ENCODE peak calls at places on chromosome 7, in five cellular contexts. N, Q, A, F and I are unnamed samples.

GRCh38 chr7:102973096-102973802 is 60.4 kb downstream of the LRRC17 start:
- DNase-seq in F (no peak), N (no peak), A (no peak), Q (no peak), I (no peak)

GRCh38 chr7:133056370-133057238 is 25.3 kb downstream of the CHCHD3 start:
- DNase-seq in N (no peak), Q (no peak), A (no peak), F (no peak), I (no peak)

GRCh38 chr7:92260248-92260781 is 14.5 kb downstream of the ANKIB1 start:
- DNase-seq in Q (no peak), F (no peak), A (no peak), N (peak; percentile 90), I (no peak)

GRCh38 chr7:1287629-1288225 is 55.1 kb downstream of the UNCX start:
- DNase-seq in Q (no peak), F (no peak), A (no peak), N (no peak), I (no peak)

GRCh38 chr7:29989257-29989995 is at the start of gene SCRN1:
- DNase-seq in Q (no peak), A (peak; percentile 13), N (peak; percentile 25), F (peak; percentile 55), I (no peak)

GRCh38 chr7:16627236-16627635 is 18.3 kb downstream of the ANKMY2 start:
- DNase-seq in A (no peak), N (peak; percentile 36), Q (no peak), F (no peak), I (peak; percentile 39)

GRCh38 chr7:100515072-100515532 is 23.9 kb upstream of the AGFG2 start:
- DNase-seq in F (no peak), A (no peak), N (peak; percentile 29), Q (no peak), I (no peak)

GRCh38 chr7:121748546-121748945 is 124.4 kb upstream of the PTPRZ1 start:
- DNase-seq in A (no peak), F (no peak), Q (no peak), N (no peak), I (no peak)

GRCh38 chr7:2518737-2519118 is 846 bp upstream of the LFNG start:
- DNase-seq in N (no peak), F (no peak), A (no peak), Q (no peak), I (no peak)

GRCh38 chr7:100951888-100952560 is 2.7 kb downstream of the MUC3A start:
- DNase-seq in Q (no peak), N (no peak), A (no peak), F (no peak), I (no peak)

DNA sequence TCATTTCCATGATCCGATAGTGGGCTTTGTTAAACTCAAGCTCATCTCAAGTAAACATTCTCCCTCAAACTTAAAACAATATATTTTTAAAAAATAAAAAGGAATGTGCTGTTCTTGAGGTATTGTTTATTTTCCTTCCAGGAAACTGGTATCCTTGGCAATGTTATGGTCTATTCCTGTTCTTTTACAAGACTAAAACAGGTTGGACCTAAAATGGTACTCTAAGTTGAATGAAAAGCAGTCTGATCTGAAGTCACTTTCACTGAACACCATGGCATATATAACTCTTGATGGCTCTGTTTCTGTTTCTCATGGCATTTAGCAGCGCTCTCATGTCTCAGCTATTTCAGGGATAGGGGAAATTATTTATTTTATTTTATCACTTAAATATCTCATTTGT is 70.1 kb downstream of the PODXL start:
- DNase-seq in Q (no peak), N (no peak), A (no peak), F (no peak), I (no peak)
- H3K4me3 ChIP-seq in Q (no peak overlapping the region), N (no peak overlapping the region), A (no peak overlapping the region), F (no peak overlapping the region), I (no peak overlapping the region)

GRCh38 chr7:134777470-134777869 is 2.0 kb upstream of the CALD1 start:
- DNase-seq in A (no peak), Q (no peak), F (no peak), N (no peak), I (no peak)

GRCh38 chr7:134780166-134780853 is 876 bp downstream of the CALD1 start:
- DNase-seq in N (no peak), F (no peak), A (no peak), Q (no peak), I (no peak)

GRCh38 chr7:134779741-134780065 is 269 bp downstream of the CALD1 start:
- DNase-seq in A (no peak), Q (no peak), N (no peak), F (no peak), I (no peak)

GRCh38 chr7:134777908-134778580 is 1.4 kb upstream of the CALD1 start:
- DNase-seq in N (no peak), A (no peak), Q (no peak), F (no peak), I (no peak)

DNA sequence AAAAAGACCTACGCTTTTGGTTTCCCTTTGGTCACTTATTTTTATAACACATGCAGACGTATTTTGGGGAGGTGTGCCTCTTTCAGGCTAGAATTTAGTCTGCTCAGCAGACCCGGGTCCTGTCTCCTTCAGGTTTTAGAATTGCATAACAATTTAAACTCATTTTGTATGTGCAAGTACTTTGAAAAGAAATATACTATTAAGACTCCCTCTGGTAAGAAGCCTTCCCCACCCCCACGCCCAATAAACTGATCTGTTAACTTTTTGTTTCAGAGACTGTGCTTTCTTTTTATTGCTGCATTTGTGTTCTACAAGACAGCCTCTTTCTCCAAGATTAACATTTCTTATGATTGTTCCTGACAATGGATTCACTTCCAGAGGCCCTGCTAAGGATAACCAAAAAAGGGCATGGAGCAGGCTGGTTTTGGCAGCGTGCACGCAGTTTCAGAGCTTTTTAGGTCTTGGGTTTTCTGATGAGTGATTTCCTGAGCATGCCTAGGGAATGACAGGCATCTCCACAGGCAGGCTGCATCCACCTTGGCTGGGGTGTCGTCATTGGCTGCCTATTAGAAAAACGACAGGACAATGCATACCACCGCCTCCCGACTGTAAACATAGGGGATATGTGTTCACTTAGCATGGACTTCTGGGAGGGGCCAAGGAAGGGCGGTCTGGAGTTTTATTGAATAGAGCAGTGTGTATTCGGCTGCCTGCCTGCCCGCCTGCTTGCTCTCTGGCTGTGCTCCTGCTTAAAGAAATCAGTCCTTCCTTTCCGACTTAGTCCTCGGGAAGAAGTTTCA is at the start of gene CALD1:
- DNase-seq in Q (peak; percentile 99), F (peak; percentile 7), A (peak; percentile 85), N (peak; percentile 96), I (peak; percentile 69)
- H3K4me3 ChIP-seq in Q (peak within 1 kb of the TSS; percentile 71), F (peak within 1 kb of the TSS; percentile 44), A (peak within 1 kb of the TSS; percentile 50), N (peak within 1 kb of the TSS; percentile 70), I (peak within 1 kb of the TSS; percentile 22)

GRCh38 chr7:4879401-4880081 is 4.0 kb downstream of the RADIL start:
- DNase-seq in A (no peak), Q (no peak), F (no peak), N (no peak), I (no peak)
- H3K4me3 ChIP-seq in A (no peak overlapping the region), Q (no peak overlapping the region), F (no peak overlapping the region), N (no peak overlapping the region), I (no peak overlapping the region)

GRCh38 chr7:118184392-118184899 is 482 bp downstream of the LSM8 start:
- DNase-seq in N (no peak), Q (no peak), A (no peak), F (no peak), I (no peak)
- H3K4me3 ChIP-seq in N (peak overlapping the region; percentile 100), Q (peak overlapping the region; percentile 61), A (peak overlapping the region; percentile 69), F (peak overlapping the region; percentile 81), I (peak overlapping the region; percentile 80)